ENCODE peak calls at places on chromosomes 11 and 22, in four cellular contexts. Y is AG04450; P is activated CD4-positive, CD25-positive, alpha-beta regulatory T cell; G is GOT3. K is an unnamed sample.

GRCh38 chr22:36873614-36874308 is 13.0 kb downstream of the NCF4 start:
- DNase-seq in G (no peak), P (no peak), Y (no peak), K (no peak)

GRCh38 chr11:32829680-32830412 is at the start of gene PRRG4:
- DNase-seq in Y (no peak), P (peak), G (no peak), K (peak)

GRCh38 chr11:83717551-83717950 is 431.4 kb upstream of the CCDC90B start:
- DNase-seq in Y (no peak), G (no peak), P (no peak), K (no peak)

GRCh38 chr11:5891216-5891800 is 1.7 kb upstream of the OR52E5 start:
- DNase-seq in P (no peak), Y (no peak), G (no peak), K (no peak)

GRCh38 chr11:128686045-128686741 is 7.7 kb upstream of the FLI1 start:
- DNase-seq in Y (no peak), P (no peak), G (no peak), K (no peak)

GRCh38 chr11:43585877-43586608 is 94.5 kb upstream of the HSD17B12 start:
- DNase-seq in P (no peak), G (no peak), Y (no peak), K (no peak)

GRCh38 chr11:1352696-1353382 is 36.9 kb upstream of the BRSK2 start:
- DNase-seq in P (no peak), G (no peak), Y (no peak), K (no peak)

GRCh38 chr11:67264260-67264659 is 2.0 kb upstream of the GRK2 start:
- DNase-seq in P (no peak), G (no peak), Y (no peak), K (no peak)

GRCh38 chr11:16178273-16178672 is 178.1 kb downstream of the SOX6 start:
- DNase-seq in G (no peak), Y (no peak), P (no peak), K (no peak)

GRCh38 chr22:46776876-46777608 is 14.6 kb downstream of the TBC1D22A start:
- DNase-seq in Y (no peak), P (no peak), G (no peak), K (no peak)

GRCh38 chr22:37990302-37990701 is 5.9 kb upstream of the SOX10 start:
- DNase-seq in Y (no peak), G (no peak), P (no peak), K (no peak)

GRCh38 chr11:6201486-6201885 is 2.5 kb downstream of the OR52W1 start:
- DNase-seq in G (no peak), P (no peak), Y (no peak), K (no peak)

GRCh38 chr11:94934362-94934761 is 39.0 kb downstream of the CWC15 start:
- DNase-seq in G (no peak), Y (no peak), P (no peak), K (no peak)

GRCh38 chr11:134401825-134402809 is 9.9 kb downstream of the B3GAT1 start:
- DNase-seq in G (no peak), Y (no peak), P (no peak), K (no peak)

GRCh38 chr11:17979770-17980371 is 33.0 kb downstream of the SERGEF start:
- DNase-seq in Y (no peak), G (no peak), P (no peak), K (no peak)

GRCh38 chr22:28594784-28595324 is 84.8 kb downstream of the TTC28 start:
- DNase-seq in Y (peak), P (no peak), G (no peak), K (no peak)

GRCh38 chr22:29205598-29206371 is at the start of gene EMID1:
- DNase-seq in Y (no peak), P (no peak), G (no peak), K (no peak)

GRCh38 chr11:76566811-76567210 is 103.7 kb downstream of the LRRC32 start:
- DNase-seq in Y (no peak), P (no peak), G (no peak), K (no peak)

GRCh38 chr11:7655253-7656217 is 17.8 kb downstream of the CYB5R2 start:
- DNase-seq in G (no peak), Y (no peak), P (no peak), K (no peak)

GRCh38 chr11:27287205-27287604 is 75.8 kb downstream of the CCDC34 start:
- DNase-seq in Y (no peak), P (no peak), G (no peak), K (no peak)

GRCh38 chr11:910044-910588 is 494 bp downstream of the CHID1 start:
- DNase-seq in P (no peak), G (no peak), Y (no peak), K (no peak)

GRCh38 chr11:73372371-73372993 is 3.7 kb upstream of the RELT start:
- DNase-seq in Y (no peak), G (no peak), P (no peak), K (no peak)

GRCh38 chr11:46238967-46239800 is 38.3 kb upstream of the CREB3L1 start:
- DNase-seq in P (peak), G (peak), Y (peak), K (peak)

GRCh38 chr11:12827929-12828812 is 153.9 kb downstream of the TEAD1 start:
- DNase-seq in P (no peak), Y (no peak), G (no peak), K (peak)

GRCh38 chr22:36327922-36328551 is 59.7 kb downstream of the MYH9 start:
- DNase-seq in P (no peak), G (no peak), Y (peak), K (no peak)

GRCh38 chr11:118975771-118976709 is 4.5 kb downstream of the FOXR1 start:
- DNase-seq in Y (no peak), P (no peak), G (no peak), K (no peak)

GRCh38 chr11:119380816-119381185 is 689 bp downstream of the USP2 start:
- DNase-seq in Y (no peak), P (no peak), G (no peak), K (no peak)

GRCh38 chr11:128889657-128890213 is 1.4 kb upstream of the KCNJ5 start:
- DNase-seq in G (no peak), Y (no peak), P (no peak), K (no peak)

GRCh38 chr11:85115798-85116197 is 511.3 kb downstream of the DLG2 start:
- DNase-seq in G (no peak), Y (no peak), P (no peak), K (no peak)

K was measured in NCI-H187.